ENCODE peak calls at places on chromosomes 6 and 20, in eight cellular contexts. Y, G, R, K, I, V, E and J are unnamed samples.
A peak's percentile ranks its signal among the peaks of the same experiment; 100 is the strongest.

GRCh38 chr6:74731921-74732320 is 473.9 kb downstream of the COL12A1 start:
- DNase-seq in Y (peak; percentile 12), G (no peak), R (no peak), K (no peak), I (peak; percentile 93), V (no peak), E (no peak), J (peak; percentile 55)

GRCh38 chr6:108622601-108623335 is 62.1 kb downstream of the FOXO3 start:
- DNase-seq in Y (peak; percentile 87), G (no peak), R (no peak), K (no peak), I (peak; percentile 91), V (no peak), E (peak; percentile 48), J (peak; percentile 85)

GRCh38 chr6:25089442-25089841 is 153.7 kb upstream of the RIPOR2 start:
- DNase-seq in Y (peak; percentile 83), G (no peak), R (no peak), K (no peak), I (peak; percentile 49), V (no peak), E (peak; percentile 62), J (peak; percentile 13)

GRCh38 chr6:43383021-43383667 is 13.7 kb upstream of the ZNF318 start:
- DNase-seq in Y (peak; percentile 27), G (no peak), R (no peak), K (no peak), I (peak; percentile 54), V (no peak), E (no peak), J (peak; percentile 37)

GRCh38 chr20:13822459-13822858 is 37.6 kb downstream of the NDUFAF5 start:
- DNase-seq in Y (no peak), G (no peak), R (no peak), K (no peak), I (peak; percentile 27), V (no peak), E (no peak), J (no peak)

GRCh38 chr6:152316024-152316423 is 321.1 kb downstream of the SYNE1 start:
- DNase-seq in Y (peak; percentile 69), G (no peak), R (no peak), K (no peak), I (peak; percentile 90), V (no peak), E (peak; percentile 97), J (peak; percentile 14)

GRCh38 chr6:26163733-26164505 is 76.7 kb downstream of the HFE start:
- DNase-seq in Y (no peak), G (no peak), R (no peak), K (no peak), I (no peak), V (no peak), E (no peak), J (no peak)

GRCh38 chr20:24452498-24453133 is 16.8 kb upstream of the SYNDIG1 start:
- DNase-seq in Y (no peak), G (no peak), R (no peak), K (no peak), I (no peak), V (no peak), E (no peak), J (no peak)

GRCh38 chr20:36070451-36070850 is 84.1 kb upstream of the EPB41L1 start:
- DNase-seq in Y (no peak), G (no peak), R (no peak), K (no peak), I (no peak), V (no peak), E (no peak), J (peak; percentile 10)

GRCh38 chr6:2763876-2764540 is 1.2 kb upstream of the WRNIP1 start:
- DNase-seq in Y (no peak), G (no peak), R (no peak), K (no peak), I (no peak), V (no peak), E (no peak), J (no peak)

GRCh38 chr6:35341557-35341956 is 801 bp upstream of the PPARD start:
- DNase-seq in Y (peak; percentile 32), G (no peak), R (no peak), K (no peak), I (no peak), V (no peak), E (no peak), J (no peak)

GRCh38 chr20:50121858-50122271 is 8.9 kb upstream of the UBE2V1 start:
- DNase-seq in Y (peak; percentile 65), G (no peak), R (no peak), K (no peak), I (peak; percentile 65), V (no peak), E (no peak), J (no peak)

GRCh38 chr6:169960531-169960890 is 209.1 kb downstream of the ERMARD start:
- DNase-seq in Y (no peak), G (no peak), R (no peak), K (no peak), I (no peak), V (no peak), E (no peak), J (no peak)

GRCh38 chr6:137264308-137265075 is 45.3 kb upstream of the IFNGR1 start:
- DNase-seq in Y (no peak), G (no peak), R (no peak), K (no peak), I (peak; percentile 62), V (no peak), E (no peak), J (no peak)

GRCh38 chr6:84172574-84172973 is 54.9 kb downstream of the CEP162 start:
- DNase-seq in Y (no peak), G (no peak), R (no peak), K (no peak), I (no peak), V (no peak), E (no peak), J (no peak)

GRCh38 chr20:36591854-36592641 is 13.5 kb upstream of the RAB5IF start:
- DNase-seq in Y (peak; percentile 52), G (no peak), R (no peak), K (peak; percentile 57), I (peak; percentile 72), V (no peak), E (no peak), J (peak; percentile 26)

GRCh38 chr20:4332466-4332865 is 317.1 kb upstream of the RNF24 start:
- DNase-seq in Y (no peak), G (no peak), R (no peak), K (no peak), I (no peak), V (no peak), E (no peak), J (no peak)

GRCh38 chr6:101393291-101394251 is at the start of gene GRIK2:
- DNase-seq in Y (peak; percentile 55), G (no peak), R (peak; percentile 57), K (peak; percentile 31), I (peak; percentile 89), V (no peak), E (peak; percentile 19), J (peak; percentile 76)

GRCh38 chr6:43242908-43243648 is at the start of gene TTBK1:
- DNase-seq in Y (no peak), G (no peak), R (peak; percentile 21), K (peak; percentile 53), I (no peak), V (no peak), E (no peak), J (peak; percentile 32)

GRCh38 chr6:144150673-144151009 is 324 bp downstream of the STX11 start:
- DNase-seq in Y (no peak), G (no peak), R (no peak), K (peak; percentile 54), I (peak; percentile 23), V (no peak), E (peak; percentile 42), J (peak; percentile 53)